ENCODE peak calls at places on chromosomes 16 and 17, in eight cellular contexts. V, A, X, T, R, S, F and H are unnamed samples.

GRCh38 chr16:4521971-4522623 is 16.5 kb downstream of the CDIP1 start:
- DNase-seq in F (peak; percentile 41), S (peak; percentile 68), R (peak; percentile 28), V (no peak), X (no peak), A (no peak), T (no peak), H (peak; percentile 47)

GRCh38 chr16:71347146-71347545 is 11.4 kb upstream of the CALB2 start:
- DNase-seq in F (no peak), X (no peak), V (no peak), T (no peak), R (no peak), S (no peak), A (no peak), H (no peak)

GRCh38 chr16:79176987-79177386 is 423.6 kb downstream of the MAF start:
- DNase-seq in S (no peak), F (no peak), T (no peak), R (no peak), V (no peak), A (no peak), X (no peak), H (no peak)

GRCh38 chr16:1413684-1414531 is 596 bp downstream of the UNKL start:
- DNase-seq in R (peak; percentile 54), F (peak; percentile 46), A (peak; percentile 36), T (peak; percentile 65), V (peak; percentile 58), S (peak; percentile 84), X (peak; percentile 65), H (peak; percentile 77)

GRCh38 chr16:31528726-31529397 is 1.2 kb downstream of the AHSP start:
- DNase-seq in F (no peak), V (no peak), T (no peak), R (no peak), X (no peak), S (peak; percentile 70), A (peak; percentile 30), H (no peak)

GRCh38 chr16:23469814-23470213 is 16.8 kb upstream of the COG7 start:
- DNase-seq in F (no peak), X (no peak), V (no peak), T (peak; percentile 33), R (peak; percentile 11), S (no peak), A (no peak), H (no peak)

GRCh38 chr16:11667824-11668589 is at the start of gene SNN:
- DNase-seq in R (peak; percentile 78), S (peak; percentile 93), X (peak; percentile 79), V (peak; percentile 87), F (peak; percentile 91), T (peak; percentile 92), A (peak; percentile 86), H (peak; percentile 94)

GRCh38 chr16:23423496-23424049 is 29.4 kb downstream of the COG7 start:
- DNase-seq in V (peak; percentile 97), A (peak; percentile 94), R (peak; percentile 99), S (peak; percentile 41), X (peak; percentile 83), F (peak; percentile 49), T (peak; percentile 33), H (peak; percentile 68)

GRCh38 chr17:70050931-70051330 is 24.1 kb upstream of the KCNJ16 start:
- DNase-seq in R (no peak), X (no peak), S (no peak), A (no peak), V (no peak), T (no peak), F (no peak), H (no peak)

GRCh38 chr17:3964203-3965122 is at the start of gene ATP2A3:
- DNase-seq in V (peak; percentile 29), T (peak; percentile 52), R (no peak), A (no peak), S (peak; percentile 78), X (no peak), F (peak; percentile 27), H (no peak)

GRCh38 chr17:38672788-38673713 is 1.7 kb downstream of the EPOP start:
- DNase-seq in A (no peak), R (no peak), F (no peak), V (no peak), T (no peak), X (no peak), S (peak; percentile 74), H (no peak)

GRCh38 chr17:38674013-38674748 is 576 bp downstream of the EPOP start:
- DNase-seq in T (peak; percentile 35), R (no peak), A (no peak), V (no peak), F (peak; percentile 17), S (peak; percentile 53), X (no peak), H (peak; percentile 60)

GRCh38 chr17:38671939-38672720 is 2.6 kb downstream of the EPOP start:
- DNase-seq in S (peak; percentile 82), R (no peak), A (no peak), X (no peak), T (no peak), F (no peak), V (no peak), H (no peak)

GRCh38 chr17:38674749-38675615 is at the start of gene EPOP:
- DNase-seq in V (peak; percentile 82), X (peak; percentile 85), F (peak; percentile 89), A (peak; percentile 54), T (peak; percentile 92), S (peak; percentile 87), R (peak; percentile 68), H (peak; percentile 87)

GRCh38 chr17:38673714-38674012 is 1.1 kb downstream of the EPOP start:
- DNase-seq in F (peak; percentile 22), A (no peak), S (peak; percentile 57), X (no peak), R (peak; percentile 6), T (peak; percentile 58), V (no peak), H (no peak)
- H3K27ac ChIP-seq in F (no peak overlapping the region), A (no peak overlapping the region), S (no peak overlapping the region), X (no peak overlapping the region), R (no peak overlapping the region), T (no peak overlapping the region), V (no peak overlapping the region), H (no peak overlapping the region)

DNA sequence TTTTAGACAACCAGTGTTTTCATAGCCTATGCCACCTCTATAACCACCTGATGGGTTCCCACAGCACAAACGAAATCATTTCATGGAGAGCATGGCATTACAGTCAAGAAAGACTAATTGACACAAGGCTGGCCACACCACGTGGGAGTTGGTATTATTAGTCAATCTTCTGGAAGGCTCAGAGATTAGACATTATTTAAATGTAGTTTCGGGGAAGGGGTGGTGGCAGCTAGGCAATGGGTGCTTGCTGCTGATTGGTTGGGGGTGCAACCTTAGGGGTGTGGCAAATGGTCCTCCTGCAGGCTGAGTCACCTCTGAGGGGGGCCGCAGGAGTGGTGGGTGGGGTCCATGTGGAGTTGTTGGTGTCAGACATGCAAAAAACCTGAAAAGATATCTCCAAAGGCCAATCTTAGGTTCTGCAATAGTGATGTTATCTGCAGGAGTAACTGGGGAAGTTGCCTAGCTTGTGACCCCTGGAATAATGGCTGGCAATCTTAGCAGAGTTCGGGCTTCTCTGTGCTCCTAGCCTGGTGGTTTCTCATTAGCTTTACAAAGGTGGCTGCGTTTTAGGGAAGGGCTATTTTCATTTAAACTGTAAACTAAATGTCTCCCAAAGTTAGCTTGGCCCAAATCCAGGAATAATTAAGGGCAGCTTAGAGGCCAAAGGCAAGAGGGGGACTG is 4.6 kb downstream of the TEN1 start:
- DNase-seq in T (peak; percentile 68), A (no peak), V (no peak), F (no peak), S (peak; percentile 71), X (no peak), R (no peak), H (no peak)
- H3K27ac ChIP-seq in T (peak overlapping the region; percentile 20), A (peak overlapping the region; percentile 100), V (no peak overlapping the region), F (no peak overlapping the region), S (peak overlapping the region; percentile 95), X (peak overlapping the region; percentile 99), R (no peak overlapping the region), H (no peak overlapping the region)

DNA sequence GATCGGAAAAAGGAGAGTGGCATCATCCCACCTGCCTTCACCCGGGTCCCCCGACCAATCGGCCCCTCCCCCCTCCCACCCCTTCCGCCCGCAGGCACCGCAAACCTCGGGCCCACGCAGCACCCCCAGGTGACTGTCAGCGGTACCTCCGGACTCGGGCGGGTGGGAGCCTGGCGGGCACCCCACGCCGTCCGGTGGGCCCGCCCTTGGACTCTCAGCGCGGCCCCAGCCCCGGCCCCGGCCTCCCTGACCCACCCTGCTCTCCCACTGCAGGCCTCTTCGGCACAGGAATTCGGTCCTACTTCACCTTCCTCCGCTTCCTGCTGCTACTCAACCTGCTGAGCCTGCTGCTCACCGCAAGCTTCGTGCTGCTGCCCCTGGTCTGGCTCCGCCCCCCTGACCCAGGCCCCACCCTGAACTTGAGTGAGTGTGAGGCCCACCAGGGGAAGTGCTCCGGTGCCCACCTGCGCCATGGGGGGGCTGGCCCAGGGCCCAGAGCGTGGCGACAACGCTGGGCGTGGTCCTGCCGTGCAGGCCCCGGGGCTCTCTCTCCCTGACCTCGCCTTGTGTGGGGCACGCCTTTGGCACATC is 1.6 kb downstream of the TMC8 start:
- DNase-seq in T (peak; percentile 48), R (no peak), V (no peak), F (no peak), S (peak; percentile 77), X (no peak), A (no peak), H (no peak)
- H3K27ac ChIP-seq in T (peak overlapping the region; percentile 47), R (no peak overlapping the region), V (no peak overlapping the region), F (no peak overlapping the region), S (no peak overlapping the region), X (peak overlapping the region; percentile 74), A (no peak overlapping the region), H (no peak overlapping the region)

DNA sequence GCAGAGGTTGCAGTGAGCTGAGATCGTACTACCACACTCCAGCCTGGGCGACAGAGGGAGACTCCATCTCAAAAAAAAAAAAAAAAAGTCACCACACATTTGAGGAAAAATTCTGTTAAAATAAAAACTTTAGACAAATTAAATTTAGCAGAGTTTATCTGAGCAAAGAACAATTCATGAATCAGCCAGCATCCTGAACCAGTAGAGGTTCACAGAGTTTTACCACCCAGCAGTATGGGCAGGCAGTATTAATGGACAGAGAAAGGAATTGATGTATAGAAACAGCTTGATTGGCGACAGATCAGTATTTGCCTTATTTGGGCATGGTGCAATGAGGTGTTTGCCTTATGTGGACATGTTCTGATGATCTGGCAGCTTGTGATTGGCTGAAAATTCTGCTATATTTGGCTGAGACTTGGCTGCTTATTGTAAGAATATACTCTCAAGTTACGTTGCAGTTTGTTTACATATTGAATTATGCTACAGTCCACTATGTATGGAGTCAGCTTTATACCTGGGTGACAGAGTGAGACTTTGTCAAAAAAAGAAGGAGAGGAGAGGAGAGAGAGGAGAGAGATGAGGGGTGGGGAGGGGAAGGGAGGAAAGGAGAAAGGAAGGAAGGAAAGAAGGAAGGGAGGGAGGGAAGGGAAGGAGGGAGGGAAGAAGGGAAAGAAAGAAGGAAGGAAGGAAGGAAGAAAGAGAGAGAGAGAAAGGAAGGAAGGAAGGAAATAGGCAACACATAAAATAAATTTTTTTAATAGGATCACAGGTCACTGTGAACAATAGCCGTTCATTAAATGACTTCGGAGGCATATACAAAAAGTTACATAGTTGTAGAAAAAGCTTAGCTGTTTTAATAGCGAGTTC is 14.6 kb downstream of the ABCC3 start:
- DNase-seq in T (no peak), R (peak; percentile 67), F (no peak), X (no peak), S (no peak), V (no peak), A (no peak), H (no peak)
- H3K27ac ChIP-seq in T (no peak overlapping the region), R (no peak overlapping the region), F (no peak overlapping the region), X (no peak overlapping the region), S (no peak overlapping the region), V (no peak overlapping the region), A (no peak overlapping the region), H (no peak overlapping the region)

GRCh38 chr17:74340470-74341023 is 14.5 kb downstream of the KIF19 start:
- DNase-seq in X (no peak), S (no peak), T (no peak), A (no peak), F (no peak), V (no peak), R (no peak), H (no peak)
- H3K27ac ChIP-seq in X (no peak overlapping the region), S (no peak overlapping the region), T (no peak overlapping the region), A (no peak overlapping the region), F (no peak overlapping the region), V (no peak overlapping the region), R (no peak overlapping the region), H (no peak overlapping the region)

GRCh38 chr16:85803570-85803969 is 4.1 kb downstream of the COX4I1 start:
- DNase-seq in A (no peak), S (no peak), V (no peak), X (no peak), F (no peak), T (no peak), R (no peak), H (no peak)
- H3K27ac ChIP-seq in A (no peak overlapping the region), S (no peak overlapping the region), V (no peak overlapping the region), X (no peak overlapping the region), F (no peak overlapping the region), T (no peak overlapping the region), R (no peak overlapping the region), H (no peak overlapping the region)